ENCODE peak calls at places on chromosomes 1 and 21, in four cellular contexts. K is cardiac fibroblast, F is cardiac muscle cell, T is RWPE1. R is an unnamed sample.

GRCh38 chr1:247638781-247639180 is 33.4 kb downstream of the OR2G3 start:
- DNase-seq in K (no peak), F (no peak), T (no peak), R (no peak)

GRCh38 chr1:8943516-8943896 is 2.2 kb upstream of the CA6 start:
- DNase-seq in K (peak; percentile 11), F (no peak), T (no peak), R (no peak)

GRCh38 chr1:8367571-8368184 is 49.8 kb downstream of the SLC45A1 start:
- DNase-seq in K (no peak), F (no peak), T (no peak), R (no peak)

GRCh38 chr1:228647523-228648444 is 87.5 kb upstream of the RHOU start:
- DNase-seq in K (peak; percentile 52), F (peak; percentile 71), T (peak; percentile 50), R (peak; percentile 36)

GRCh38 chr1:97145321-97145956 is 423.9 kb downstream of the PTBP2 start:
- DNase-seq in K (peak; percentile 70), F (peak; percentile 58), T (no peak), R (peak; percentile 64)

GRCh38 chr21:26423506-26423905 is 149.6 kb downstream of the CYYR1 start:
- DNase-seq in K (no peak), F (no peak), T (no peak), R (no peak)

GRCh38 chr1:15100369-15101111 is 53.0 kb upstream of the TMEM51 start:
- DNase-seq in K (peak; percentile 50), F (peak; percentile 47), T (peak; percentile 59), R (peak; percentile 14)

GRCh38 chr1:179954494-179955317 is at the start of gene CEP350:
- DNase-seq in K (peak; percentile 100), F (peak; percentile 100), T (peak; percentile 87), R (peak; percentile 100)

DNA sequence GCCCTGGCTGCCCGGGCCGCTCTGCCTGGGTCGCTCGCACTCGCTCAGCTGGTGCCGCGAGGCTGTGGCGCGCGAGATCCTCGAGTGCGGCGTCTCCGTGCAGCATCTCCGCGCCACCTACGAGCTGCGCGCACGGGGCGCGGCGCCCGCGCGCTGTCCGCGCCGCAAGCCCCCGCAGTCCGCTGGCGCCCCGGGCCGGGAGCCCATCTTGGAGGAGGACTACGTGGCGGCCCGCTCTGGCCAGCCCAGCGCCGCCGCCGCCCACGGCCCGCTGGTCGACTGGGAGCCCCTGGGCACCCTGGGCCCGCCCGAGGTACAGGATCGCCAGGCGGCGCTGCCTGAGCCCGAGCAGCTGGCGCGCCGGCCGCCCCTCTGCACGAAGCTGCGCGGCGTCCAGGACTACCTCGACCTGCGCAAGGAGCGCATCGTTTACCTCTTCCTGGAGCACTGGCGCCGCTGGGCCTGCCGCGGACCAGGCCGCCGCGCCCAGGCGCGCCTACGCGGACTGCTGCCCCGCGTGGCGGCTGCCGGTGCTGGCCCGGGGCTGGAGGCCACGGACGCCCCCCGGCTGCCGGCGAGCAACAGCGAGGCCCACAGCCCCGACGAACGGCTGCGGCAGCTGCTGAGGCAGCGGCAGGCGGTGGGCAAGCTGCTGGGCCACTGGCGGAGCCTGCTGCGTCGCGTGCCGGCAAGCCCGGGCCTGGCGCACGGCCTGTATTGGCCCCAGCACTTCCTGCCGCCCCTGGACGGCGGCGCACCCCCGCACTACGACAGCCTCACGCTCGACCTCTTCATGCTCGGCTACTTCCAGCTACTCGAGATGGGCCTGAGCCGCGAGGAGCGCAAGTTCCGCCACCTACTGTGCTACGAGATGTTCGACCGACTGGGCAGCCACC is 10.9 kb downstream of the TNFRSF25 start:
- DNase-seq in K (no peak), F (peak; percentile 29), T (no peak), R (no peak)
- TF ChIP-seq CTCF in K (no peak), F (no peak), T (no peak), R (peak; percentile 12)

GRCh38 chr1:151340870-151341754 is 5.9 kb downstream of the RFX5 start:
- DNase-seq in K (peak; percentile 89), F (peak; percentile 89), T (peak; percentile 60), R (peak; percentile 79)
- TF ChIP-seq CTCF in K (peak; percentile 49), F (peak; percentile 60), T (peak; percentile 71), R (peak; percentile 88)

DNA sequence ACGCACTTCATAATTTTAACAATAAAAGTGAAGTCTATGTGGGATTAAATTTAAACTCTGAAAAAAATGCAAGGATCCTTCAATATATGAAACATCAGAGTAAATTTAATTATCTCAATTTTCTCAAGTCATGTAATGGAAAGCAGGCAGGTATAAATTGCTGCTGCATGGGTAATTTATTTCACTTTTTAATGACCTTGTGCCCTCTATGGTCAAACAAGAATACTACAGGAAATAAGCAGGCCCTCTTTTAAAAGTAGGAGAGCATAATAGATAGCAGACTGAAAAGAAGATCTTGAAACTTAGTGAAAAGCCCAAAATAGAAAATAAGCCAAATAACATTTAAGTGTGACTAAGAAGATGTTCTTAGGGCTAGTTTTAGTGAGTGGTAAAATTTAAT is 22.9 kb downstream of the BCAS2 start:
- DNase-seq in K (peak; percentile 26), F (peak; percentile 29), T (peak; percentile 55), R (no peak)
- TF ChIP-seq CTCF in K (peak; percentile 28), F (peak; percentile 42), T (peak; percentile 45), R (peak; percentile 63)

GRCh38 chr1:153647375-153647714 is 11.2 kb upstream of the SNAPIN start:
- DNase-seq in K (no peak), F (no peak), T (no peak), R (no peak)
- TF ChIP-seq CTCF in K (no peak), F (no peak), T (no peak), R (no peak)

GRCh38 chr1:177830531-177830930 is 139.3 kb downstream of the SEC16B start:
- DNase-seq in K (no peak), F (no peak), T (no peak), R (no peak)
- TF ChIP-seq CTCF in K (no peak), F (no peak), T (no peak), R (no peak)

DNA sequence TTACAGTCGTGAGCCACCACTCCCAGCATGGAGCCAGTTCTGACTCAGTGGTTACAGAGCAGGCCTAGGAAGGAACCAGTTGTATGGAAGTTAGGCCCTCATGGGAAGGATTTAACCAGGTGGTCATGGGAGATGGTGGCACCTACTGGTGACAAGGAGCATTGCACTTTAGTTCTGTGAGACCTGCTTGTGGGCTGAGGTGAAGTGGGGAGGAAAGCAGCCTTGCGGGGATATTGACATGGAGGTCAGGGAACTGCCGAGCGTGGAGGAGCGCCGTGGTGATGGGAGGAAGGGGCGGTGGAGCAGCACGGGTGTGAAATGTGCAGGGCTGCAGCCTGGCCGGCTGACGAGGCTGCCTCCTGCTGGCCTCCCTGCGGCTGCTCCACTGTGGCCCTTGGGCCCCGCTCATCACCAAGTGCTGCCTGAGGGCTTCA is 100.4 kb downstream of the GALNT2 start:
- DNase-seq in K (peak; percentile 58), F (peak; percentile 64), T (peak; percentile 55), R (peak; percentile 39)
- TF ChIP-seq CTCF in K (peak; percentile 78), F (peak; percentile 66), T (peak; percentile 29), R (peak; percentile 83)

DNA sequence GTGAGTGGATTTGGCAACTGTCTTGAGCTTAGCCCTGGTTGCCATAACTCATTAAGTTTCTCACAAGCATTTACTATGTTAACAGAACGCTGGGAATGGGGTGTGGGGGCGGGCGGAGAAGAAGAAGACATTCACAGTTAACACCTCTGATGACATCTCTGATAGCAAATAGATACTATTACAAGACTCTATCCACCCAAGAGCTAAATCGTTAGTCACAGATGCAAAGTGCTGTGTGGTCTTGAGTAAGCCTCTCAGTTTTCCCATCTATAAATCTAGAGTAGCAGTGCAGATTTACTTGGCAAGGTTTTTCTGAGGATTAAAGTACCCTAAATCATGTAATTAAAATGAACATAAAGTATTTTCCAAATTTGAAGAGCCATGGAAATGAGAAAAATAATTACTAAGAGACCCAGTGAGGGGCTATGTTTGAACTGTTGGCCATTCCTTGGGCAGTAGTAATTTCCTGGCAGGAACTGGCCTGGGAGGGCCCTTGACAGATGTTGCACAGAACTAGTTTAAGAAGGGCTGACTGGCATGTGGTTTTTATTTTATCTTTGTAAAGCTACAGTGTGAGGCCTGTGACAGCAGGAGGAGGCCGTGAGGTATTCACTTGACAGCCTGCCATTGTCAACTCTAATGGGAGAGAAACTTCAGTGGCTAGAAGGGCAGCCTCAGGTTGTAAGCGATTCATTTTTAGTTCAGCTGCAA is 58.7 kb upstream of the APOBEC4 start:
- DNase-seq in K (peak; percentile 66), F (peak; percentile 63), T (no peak), R (peak; percentile 58)
- TF ChIP-seq CTCF in K (no peak), F (no peak), T (no peak), R (no peak)

R was measured in HFFc6.